ENCODE peak calls at places on chromosomes 2 and 18, in eight cellular contexts. H is HCT116, X is hepatocyte, N is adrenal gland, E is left ventricle myocardium inferior, C is right lobe of liver, V is K562, G is GM23338. D is an unnamed sample.

GRCh38 chr18:76265375-76266225 is 229.4 kb downstream of the ZNF516 start:
- DNase-seq in G (no peak), X (peak; percentile 62), H (no peak), N (peak; percentile 77), C (no peak), E (peak; percentile 26), V (no peak), D (no peak)

GRCh38 chr2:37300578-37300977 is 24.1 kb downstream of the PRKD3 start:
- DNase-seq in G (no peak), H (no peak), C (no peak), V (no peak), X (no peak), E (no peak), N (no peak), D (no peak)

GRCh38 chr18:56647071-56647470 is 4.1 kb upstream of the WDR7 start:
- DNase-seq in C (no peak), H (no peak), N (no peak), G (no peak), X (no peak), E (no peak), V (no peak), D (no peak)

GRCh38 chr18:25456284-25456683 is 104.3 kb upstream of the ZNF521 start:
- DNase-seq in E (no peak), N (no peak), H (no peak), V (no peak), X (no peak), C (no peak), G (peak; percentile 21), D (no peak)

GRCh38 chr2:219851801-219852481 is 224.5 kb downstream of the SLC4A3 start:
- DNase-seq in N (no peak), G (no peak), E (peak; percentile 18), H (no peak), V (no peak), X (peak; percentile 24), C (no peak), D (no peak)

GRCh38 chr2:101026253-101026701 is 24.2 kb downstream of the RPL31 start:
- DNase-seq in X (no peak), N (no peak), V (no peak), H (no peak), G (no peak), C (no peak), E (no peak), D (no peak)

GRCh38 chr18:55018602-55019001 is 59.3 kb upstream of the CCDC68 start:
- DNase-seq in N (no peak), G (peak; percentile 27), V (no peak), H (no peak), C (no peak), E (no peak), X (no peak), D (no peak)

GRCh38 chr2:108305901-108306300 is 17.2 kb downstream of the SULT1C2 start:
- DNase-seq in N (no peak), E (no peak), H (no peak), V (no peak), C (no peak), G (no peak), X (no peak), D (no peak)

GRCh38 chr2:180443896-180444295 is 436.8 kb upstream of the CWC22 start:
- DNase-seq in X (no peak), H (no peak), V (no peak), C (no peak), G (no peak), N (no peak), E (no peak), D (no peak)

GRCh38 chr2:237738255-237738654 is 60.3 kb upstream of the RBM44 start:
- DNase-seq in V (no peak), G (no peak), X (no peak), E (no peak), N (no peak), C (no peak), H (no peak), D (no peak)

GRCh38 chr2:234304945-234305344 is 191.9 kb downstream of the ARL4C start:
- DNase-seq in X (peak; percentile 38), G (peak; percentile 61), V (no peak), C (no peak), H (no peak), E (no peak), N (peak; percentile 51), D (no peak)

GRCh38 chr18:59994357-59994756 is 94.6 kb downstream of the PMAIP1 start:
- DNase-seq in C (no peak), E (no peak), X (no peak), N (no peak), G (peak; percentile 64), V (no peak), H (peak; percentile 16), D (no peak)

GRCh38 chr2:143132360-143132759 is 3.1 kb downstream of the ARHGAP15 start:
- DNase-seq in V (no peak), N (no peak), C (no peak), H (no peak), E (no peak), G (no peak), X (no peak), D (no peak)

GRCh38 chr2:194352505-194352904 is 1304.5 kb upstream of the SLC39A10 start:
- DNase-seq in E (no peak), V (no peak), G (no peak), C (no peak), X (no peak), H (no peak), N (no peak), D (no peak)

GRCh38 chr2:939936-940620 is 10.6 kb upstream of the SNTG2 start:
- DNase-seq in C (no peak), X (no peak), E (no peak), G (no peak), V (no peak), N (no peak), H (no peak), D (no peak)

GRCh38 chr18:70284976-70285610 is 3.8 kb upstream of the SOCS6 start:
- DNase-seq in E (no peak), N (no peak), G (no peak), C (no peak), V (no peak), X (no peak), H (no peak), D (no peak)

GRCh38 chr2:216107320-216107719 is 1.8 kb upstream of the XRCC5 start:
- DNase-seq in C (no peak), H (no peak), X (no peak), N (no peak), G (no peak), V (no peak), E (no peak), D (no peak)
- H3K4me3 ChIP-seq in C (no peak overlapping the region), H (no peak overlapping the region), X (no peak overlapping the region), N (no peak overlapping the region), G (peak overlapping the region; percentile 15), V (no peak overlapping the region), E (no peak overlapping the region), D (no peak overlapping the region)

GRCh38 chr2:207490441-207490840 is 39.3 kb upstream of the CREB1 start:
- DNase-seq in H (no peak), E (no peak), G (no peak), N (no peak), C (no peak), X (no peak), V (no peak), D (no peak)

GRCh38 chr2:207484444-207485391 is 45.0 kb upstream of the CREB1 start:
- DNase-seq in G (no peak), H (no peak), X (no peak), N (no peak), V (no peak), E (no peak), C (no peak), D (peak; percentile 46)

GRCh38 chr2:207489251-207489650 is 40.5 kb upstream of the CREB1 start:
- DNase-seq in E (no peak), C (no peak), G (no peak), V (no peak), N (no peak), X (no peak), H (no peak), D (no peak)

GRCh38 chr2:207491086-207491485 is 38.7 kb upstream of the CREB1 start:
- DNase-seq in E (no peak), G (no peak), V (no peak), N (no peak), H (no peak), X (no peak), C (no peak), D (no peak)

GRCh38 chr2:207487650-207488315 is 42.0 kb upstream of the CREB1 start:
- DNase-seq in H (peak; percentile 32), C (no peak), X (no peak), E (no peak), V (peak; percentile 13), G (no peak), N (no peak), D (no peak)
- TF ChIP-seq CTCF in H (no peak), C (no peak), X (no peak), E (no peak), V (no peak), G (peak; percentile 8), N (no peak), D (no peak)

GRCh38 chr2:198957183-198957582 is 500.6 kb downstream of the SATB2 start:
- DNase-seq in N (no peak), H (no peak), G (no peak), X (no peak), V (no peak), E (no peak), C (no peak), D (no peak)

GRCh38 chr2:198966269-198966668 is 491.5 kb downstream of the SATB2 start:
- DNase-seq in H (no peak), E (no peak), X (peak; percentile 8), G (no peak), N (no peak), V (no peak), C (no peak), D (no peak)

DNA sequence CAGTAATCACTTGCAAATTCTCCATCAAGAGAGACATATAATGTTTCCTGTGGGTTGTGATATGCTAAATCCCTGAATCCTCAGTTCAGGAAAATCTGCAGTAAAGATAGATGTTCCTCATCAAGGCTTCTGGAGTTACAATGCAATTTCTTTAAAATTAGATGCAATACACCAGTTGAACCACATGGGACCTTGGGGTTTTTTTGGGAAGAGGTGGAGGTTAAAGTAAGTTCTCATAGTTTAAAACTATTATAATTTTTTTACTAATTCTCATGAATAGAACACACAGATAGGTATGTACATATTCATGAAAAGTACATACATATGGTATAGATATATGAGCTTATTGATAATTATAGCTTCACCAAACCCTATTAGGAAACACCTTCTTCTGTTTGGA is 496.2 kb downstream of the SATB2 start:
- DNase-seq in V (no peak), N (no peak), G (peak; percentile 40), E (no peak), C (no peak), X (no peak), H (no peak), D (no peak)
- H3K36me3 ChIP-seq in V (no peaks in the 10 kb centered on the region), N (no peaks in the 10 kb centered on the region), G (no peaks in the 10 kb centered on the region), E (no peaks in the 10 kb centered on the region), C (no peaks in the 10 kb centered on the region), X (no peaks in the 10 kb centered on the region), H (no peaks in the 10 kb centered on the region), D (no peaks in the 10 kb centered on the region)

GRCh38 chr2:131673400-131674173 is 145.9 kb downstream of the CCDC74A start:
- DNase-seq in V (peak; percentile 67), E (peak; percentile 75), H (peak; percentile 48), N (peak; percentile 92), G (peak; percentile 84), X (peak; percentile 83), C (peak; percentile 84), D (peak; percentile 67)

DNA sequence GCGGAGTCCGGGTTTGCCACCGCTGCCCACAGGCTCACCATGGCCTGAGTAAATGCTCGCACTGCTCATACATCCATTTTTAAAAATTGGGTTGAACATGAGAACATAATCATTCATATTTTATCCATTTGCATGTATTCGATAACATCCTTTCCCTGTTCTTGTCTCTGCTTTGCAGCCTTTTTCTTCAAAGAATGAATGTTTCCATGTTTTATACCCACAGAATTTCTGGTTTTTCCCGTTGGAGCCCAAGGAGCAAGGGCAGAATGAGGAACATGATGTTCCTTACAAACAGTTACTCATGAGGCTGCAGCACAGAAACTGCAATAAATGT is 146.5 kb downstream of the CCDC74A start:
- DNase-seq in V (no peak), G (no peak), X (no peak), H (no peak), N (no peak), C (no peak), E (no peak), D (no peak)
- H3K4me3 ChIP-seq in V (no peak overlapping the region), G (no peak overlapping the region), X (no peak overlapping the region), H (no peak overlapping the region), N (no peak overlapping the region), C (no peak overlapping the region), E (peak overlapping the region; percentile 66), D (no peak overlapping the region)

D was measured in GM06990.